ENCODE peak calls at places on chromosome 15, in six cellular contexts. One of them, this sample, is unnamed.

GRCh38 chr15:93505506-93505905 is 416.5 kb upstream of the RGMA start:
- DNase-seq in T-helper 1 cell: no peak
- DNase-seq in HCEC 1CT: no peak
- DNase-seq in mucosa of descending colon: no peak
- DNase-seq in head of caudate nucleus: no peak
- DNase-seq in ELR: no peak
- DNase-seq in this sample: no peak

GRCh38 chr15:45377630-45378148 is 655 bp downstream of the GATM start:
- DNase-seq in T-helper 1 cell: no peak
- DNase-seq in ELR: no peak
- DNase-seq in head of caudate nucleus: peak; percentile 67
- DNase-seq in mucosa of descending colon: peak; percentile 57
- DNase-seq in HCEC 1CT: no peak
- DNase-seq in this sample: peak; percentile 18

GRCh38 chr15:31241888-31242287 is 84.7 kb upstream of the KLF13 start:
- DNase-seq in T-helper 1 cell: no peak
- DNase-seq in HCEC 1CT: no peak
- DNase-seq in head of caudate nucleus: no peak
- DNase-seq in ELR: no peak
- DNase-seq in mucosa of descending colon: no peak
- DNase-seq in this sample: no peak

GRCh38 chr15:96460106-96460505 is 129.6 kb downstream of the NR2F2 start:
- DNase-seq in T-helper 1 cell: no peak
- DNase-seq in ELR: no peak
- DNase-seq in head of caudate nucleus: no peak
- DNase-seq in HCEC 1CT: no peak
- DNase-seq in mucosa of descending colon: no peak
- DNase-seq in this sample: no peak

GRCh38 chr15:70356919-70357318 is 259.2 kb upstream of the TLE3 start:
- DNase-seq in head of caudate nucleus: no peak
- DNase-seq in HCEC 1CT: no peak
- DNase-seq in ELR: peak; percentile 42
- DNase-seq in mucosa of descending colon: no peak
- DNase-seq in T-helper 1 cell: no peak
- DNase-seq in this sample: no peak

GRCh38 chr15:99416191-99417188 is 149.3 kb upstream of the MEF2A start:
- DNase-seq in T-helper 1 cell: no peak
- DNase-seq in HCEC 1CT: no peak
- DNase-seq in mucosa of descending colon: no peak
- DNase-seq in head of caudate nucleus: no peak
- DNase-seq in ELR: no peak
- DNase-seq in this sample: no peak

GRCh38 chr15:55526559-55527036 is 18.6 kb upstream of the DNAAF4 start:
- DNase-seq in HCEC 1CT: peak; percentile 81
- DNase-seq in ELR: peak; percentile 76
- DNase-seq in mucosa of descending colon: peak; percentile 12
- DNase-seq in T-helper 1 cell: no peak
- DNase-seq in head of caudate nucleus: peak; percentile 44
- DNase-seq in this sample: no peak

GRCh38 chr15:99556010-99556409 is 9.8 kb upstream of the MEF2A start:
- DNase-seq in head of caudate nucleus: no peak
- DNase-seq in mucosa of descending colon: no peak
- DNase-seq in HCEC 1CT: no peak
- DNase-seq in ELR: no peak
- DNase-seq in T-helper 1 cell: no peak
- DNase-seq in this sample: no peak

GRCh38 chr15:31147456-31147855 is 45.9 kb upstream of the TRPM1 start:
- DNase-seq in mucosa of descending colon: no peak
- DNase-seq in head of caudate nucleus: no peak
- DNase-seq in HCEC 1CT: no peak
- DNase-seq in ELR: no peak
- DNase-seq in T-helper 1 cell: no peak
- DNase-seq in this sample: no peak

GRCh38 chr15:40363611-40364010 is 5.6 kb downstream of the DISP2 start:
- DNase-seq in ELR: no peak
- DNase-seq in mucosa of descending colon: no peak
- DNase-seq in HCEC 1CT: no peak
- DNase-seq in head of caudate nucleus: no peak
- DNase-seq in T-helper 1 cell: no peak
- DNase-seq in this sample: no peak

GRCh38 chr15:61092387-61093157 is 136.5 kb downstream of the RORA start:
- DNase-seq in mucosa of descending colon: no peak
- DNase-seq in head of caudate nucleus: no peak
- DNase-seq in T-helper 1 cell: no peak
- DNase-seq in HCEC 1CT: no peak
- DNase-seq in ELR: no peak
- DNase-seq in this sample: no peak

GRCh38 chr15:74499366-74499765 is 38.4 kb upstream of the UBL7 start:
- DNase-seq in head of caudate nucleus: no peak
- DNase-seq in HCEC 1CT: no peak
- DNase-seq in T-helper 1 cell: no peak
- DNase-seq in ELR: no peak
- DNase-seq in mucosa of descending colon: no peak
- DNase-seq in this sample: no peak

GRCh38 chr15:100713163-100713867 is 110.9 kb downstream of the ASB7 start:
- DNase-seq in HCEC 1CT: peak; percentile 79
- DNase-seq in T-helper 1 cell: no peak
- DNase-seq in mucosa of descending colon: no peak
- DNase-seq in ELR: peak; percentile 96
- DNase-seq in head of caudate nucleus: no peak
- DNase-seq in this sample: no peak

GRCh38 chr15:100020614-100021013 is 287.4 kb upstream of the LYSMD4 start:
- DNase-seq in T-helper 1 cell: no peak
- DNase-seq in ELR: no peak
- DNase-seq in mucosa of descending colon: no peak
- DNase-seq in HCEC 1CT: no peak
- DNase-seq in head of caudate nucleus: no peak
- DNase-seq in this sample: no peak

GRCh38 chr15:81054236-81054635 is 53.5 kb downstream of the TLNRD1 start:
- DNase-seq in ELR: no peak
- DNase-seq in T-helper 1 cell: no peak
- DNase-seq in head of caudate nucleus: no peak
- DNase-seq in mucosa of descending colon: no peak
- DNase-seq in HCEC 1CT: peak; percentile 34
- DNase-seq in this sample: no peak

GRCh38 chr15:42100021-42100800 is 5.8 kb upstream of the PLA2G4D start:
- DNase-seq in head of caudate nucleus: no peak
- DNase-seq in ELR: peak; percentile 91
- DNase-seq in T-helper 1 cell: no peak
- DNase-seq in HCEC 1CT: no peak
- DNase-seq in mucosa of descending colon: no peak
- DNase-seq in this sample: no peak

GRCh38 chr15:101027273-101027901 is 108.2 kb downstream of the LRRK1 start:
- DNase-seq in ELR: no peak
- DNase-seq in mucosa of descending colon: no peak
- DNase-seq in head of caudate nucleus: no peak
- DNase-seq in HCEC 1CT: no peak
- DNase-seq in T-helper 1 cell: no peak
- DNase-seq in this sample: no peak

GRCh38 chr15:67091073-67091965 is 25.9 kb downstream of the SMAD3 start:
- DNase-seq in head of caudate nucleus: no peak
- DNase-seq in T-helper 1 cell: peak; percentile 48
- DNase-seq in mucosa of descending colon: peak; percentile 62
- DNase-seq in HCEC 1CT: peak; percentile 87
- DNase-seq in ELR: peak; percentile 98
- DNase-seq in this sample: no peak

GRCh38 chr15:91561371-91562100 is 292.0 kb upstream of the SLCO3A1 start:
- DNase-seq in head of caudate nucleus: peak; percentile 33
- DNase-seq in T-helper 1 cell: no peak
- DNase-seq in HCEC 1CT: peak; percentile 96
- DNase-seq in mucosa of descending colon: no peak
- DNase-seq in ELR: peak; percentile 75
- DNase-seq in this sample: peak; percentile 41

GRCh38 chr15:48076454-48076853 is 44.3 kb upstream of the SLC24A5 start:
- DNase-seq in T-helper 1 cell: no peak
- DNase-seq in head of caudate nucleus: no peak
- DNase-seq in ELR: peak; percentile 17
- DNase-seq in mucosa of descending colon: no peak
- DNase-seq in HCEC 1CT: no peak
- DNase-seq in this sample: no peak

GRCh38 chr15:78761020-78761419 is 50.2 kb downstream of the ADAMTS7 start:
- DNase-seq in HCEC 1CT: no peak
- DNase-seq in mucosa of descending colon: no peak
- DNase-seq in ELR: no peak
- DNase-seq in head of caudate nucleus: peak; percentile 4
- DNase-seq in T-helper 1 cell: no peak
- DNase-seq in this sample: no peak

GRCh38 chr15:25251700-25252390 is 187.0 kb downstream of the UBE3A start:
- DNase-seq in T-helper 1 cell: peak; percentile 3
- DNase-seq in head of caudate nucleus: no peak
- DNase-seq in ELR: no peak
- DNase-seq in mucosa of descending colon: no peak
- DNase-seq in HCEC 1CT: no peak
- DNase-seq in this sample: no peak

GRCh38 chr15:20358066-20358780 is 183.4 kb downstream of the GOLGA6L6 start:
- DNase-seq in head of caudate nucleus: no peak
- DNase-seq in ELR: no peak
- DNase-seq in HCEC 1CT: no peak
- DNase-seq in T-helper 1 cell: no peak
- DNase-seq in mucosa of descending colon: no peak
- DNase-seq in this sample: no peak

GRCh38 chr15:92205255-92205739 is 188.4 kb upstream of the ST8SIA2 start:
- DNase-seq in HCEC 1CT: no peak
- DNase-seq in T-helper 1 cell: no peak
- DNase-seq in mucosa of descending colon: peak; percentile 36
- DNase-seq in ELR: no peak
- DNase-seq in head of caudate nucleus: peak; percentile 16
- DNase-seq in this sample: no peak

GRCh38 chr15:23564798-23565394 is 578 bp upstream of the MKRN3 start:
- DNase-seq in ELR: peak; percentile 17
- DNase-seq in mucosa of descending colon: no peak
- DNase-seq in HCEC 1CT: no peak
- DNase-seq in T-helper 1 cell: no peak
- DNase-seq in head of caudate nucleus: no peak
- DNase-seq in this sample: no peak

GRCh38 chr15:96234109-96234892 is 96.2 kb upstream of the NR2F2 start:
- DNase-seq in HCEC 1CT: no peak
- DNase-seq in T-helper 1 cell: no peak
- DNase-seq in head of caudate nucleus: no peak
- DNase-seq in ELR: peak; percentile 88
- DNase-seq in mucosa of descending colon: no peak
- DNase-seq in this sample: no peak

GRCh38 chr15:92614791-92615785 is 40.5 kb downstream of the FAM174B start:
- DNase-seq in HCEC 1CT: no peak
- DNase-seq in mucosa of descending colon: no peak
- DNase-seq in ELR: no peak
- DNase-seq in T-helper 1 cell: no peak
- DNase-seq in head of caudate nucleus: no peak
- DNase-seq in this sample: no peak

GRCh38 chr15:74779162-74779648 is 2.7 kb upstream of the CSK start:
- DNase-seq in T-helper 1 cell: no peak
- DNase-seq in head of caudate nucleus: no peak
- DNase-seq in ELR: no peak
- DNase-seq in HCEC 1CT: no peak
- DNase-seq in mucosa of descending colon: peak; percentile 5
- DNase-seq in this sample: no peak

GRCh38 chr15:62896969-62897486 is 145.5 kb upstream of the TPM1 start:
- DNase-seq in head of caudate nucleus: no peak
- DNase-seq in ELR: peak; percentile 99
- DNase-seq in mucosa of descending colon: peak; percentile 75
- DNase-seq in HCEC 1CT: peak; percentile 98
- DNase-seq in T-helper 1 cell: no peak
- DNase-seq in this sample: peak; percentile 84

GRCh38 chr15:60591491-60592385 is 112.8 kb upstream of the ICE2 start:
- DNase-seq in ELR: peak; percentile 22
- DNase-seq in HCEC 1CT: peak; percentile 53
- DNase-seq in mucosa of descending colon: peak; percentile 24
- DNase-seq in head of caudate nucleus: peak; percentile 65
- DNase-seq in T-helper 1 cell: peak; percentile 22
- DNase-seq in this sample: no peak

GRCh38 chr15:66024998-66025397 is 155.7 kb downstream of the RAB11A start:
- DNase-seq in HCEC 1CT: no peak
- DNase-seq in head of caudate nucleus: no peak
- DNase-seq in T-helper 1 cell: no peak
- DNase-seq in ELR: no peak
- DNase-seq in mucosa of descending colon: no peak
- DNase-seq in this sample: no peak

GRCh38 chr15:99212401-99212800 is 37.0 kb downstream of the TTC23 start:
- DNase-seq in HCEC 1CT: peak; percentile 68
- DNase-seq in ELR: peak; percentile 69
- DNase-seq in mucosa of descending colon: no peak
- DNase-seq in head of caudate nucleus: no peak
- DNase-seq in T-helper 1 cell: no peak
- DNase-seq in this sample: no peak

GRCh38 chr15:93460717-93461116 is 371.7 kb upstream of the RGMA start:
- DNase-seq in ELR: no peak
- DNase-seq in T-helper 1 cell: no peak
- DNase-seq in HCEC 1CT: no peak
- DNase-seq in mucosa of descending colon: no peak
- DNase-seq in head of caudate nucleus: no peak
- DNase-seq in this sample: no peak

GRCh38 chr15:89167267-89168176 is 53.9 kb downstream of the RLBP1 start:
- DNase-seq in mucosa of descending colon: no peak
- DNase-seq in HCEC 1CT: peak; percentile 45
- DNase-seq in head of caudate nucleus: no peak
- DNase-seq in ELR: peak; percentile 84
- DNase-seq in T-helper 1 cell: no peak
- DNase-seq in this sample: no peak

This sample was measured in tibial nerve.